ENCODE peak calls at places on chromosomes 7 and 10, in four cellular contexts. One of them, this sample, is unnamed.

GRCh38 chr7:27346531-27347260 is 104.1 kb downstream of the EVX1 start:
- DNase-seq in K562: no peak
- DNase-seq in T-cell: no peak
- DNase-seq in NCI-H748 treated with DMSO at 0.1 percent for 48 hours: peak
- DNase-seq in this sample: peak

GRCh38 chr10:69045441-69046300 is 42.2 kb upstream of the SRGN start:
- DNase-seq in NCI-H748 treated with DMSO at 0.1 percent for 48 hours: no peak
- DNase-seq in T-cell: no peak
- DNase-seq in K562: no peak
- DNase-seq in this sample: no peak

GRCh38 chr10:132374612-132375011 is 22.4 kb upstream of the PWWP2B start:
- DNase-seq in NCI-H748 treated with DMSO at 0.1 percent for 48 hours: no peak
- DNase-seq in K562: no peak
- DNase-seq in T-cell: no peak
- DNase-seq in this sample: no peak

GRCh38 chr7:50303082-50303893 is 1.2 kb upstream of the IKZF1 start:
- DNase-seq in K562: no peak
- DNase-seq in NCI-H748 treated with DMSO at 0.1 percent for 48 hours: no peak
- DNase-seq in T-cell: no peak
- DNase-seq in this sample: no peak

GRCh38 chr10:90857635-90858488 is at the start of gene HTR7:
- DNase-seq in NCI-H748 treated with DMSO at 0.1 percent for 48 hours: no peak
- DNase-seq in T-cell: peak
- DNase-seq in K562: peak
- DNase-seq in this sample: peak

GRCh38 chr10:84194424-84195043 is at the start of gene CDHR1:
- DNase-seq in NCI-H748 treated with DMSO at 0.1 percent for 48 hours: peak
- DNase-seq in K562: peak
- DNase-seq in T-cell: peak
- DNase-seq in this sample: no peak

GRCh38 chr10:51815723-51816122 is 116.3 kb upstream of the CSTF2T start:
- DNase-seq in T-cell: no peak
- DNase-seq in K562: no peak
- DNase-seq in NCI-H748 treated with DMSO at 0.1 percent for 48 hours: no peak
- DNase-seq in this sample: no peak

GRCh38 chr10:29849434-29849833 is 210.0 kb downstream of the JCAD start:
- DNase-seq in K562: no peak
- DNase-seq in NCI-H748 treated with DMSO at 0.1 percent for 48 hours: no peak
- DNase-seq in T-cell: no peak
- DNase-seq in this sample: no peak

GRCh38 chr10:60825520-60825919 is 47.2 kb downstream of the CDK1 start:
- DNase-seq in NCI-H748 treated with DMSO at 0.1 percent for 48 hours: no peak
- DNase-seq in T-cell: no peak
- DNase-seq in K562: no peak
- DNase-seq in this sample: no peak

This sample was measured in HuH-7.